ENCODE peak calls at places on chromosomes 2 and 18, in nine cellular contexts. P, Y, N, B, F, S, W, I and X are unnamed samples.

GRCh38 chr2:19796036-19796703 is 105.6 kb downstream of the TTC32 start:
- DNase-seq in P (no peak), Y (no peak), N (no peak), B (peak), F (no peak), S (no peak), W (no peak), I (no peak), X (no peak)

GRCh38 chr18:49241852-49242251 is 218.6 kb downstream of the DYM start:
- DNase-seq in P (no peak), Y (no peak), N (no peak), B (peak), F (no peak), S (no peak), W (no peak), I (no peak), X (peak)

GRCh38 chr2:72204782-72205545 is 57.3 kb upstream of the CYP26B1 start:
- DNase-seq in P (no peak), Y (no peak), N (no peak), B (no peak), F (no peak), S (no peak), W (no peak), I (no peak), X (no peak)

GRCh38 chr2:38765149-38765548 is 12.9 kb upstream of the GEMIN6 start:
- DNase-seq in P (no peak), Y (no peak), N (no peak), B (no peak), F (no peak), S (no peak), W (no peak), I (no peak), X (no peak)

GRCh38 chr2:206011795-206012194 is 74.2 kb downstream of the INO80D start:
- DNase-seq in P (no peak), Y (no peak), N (no peak), B (no peak), F (no peak), S (no peak), W (no peak), I (no peak), X (no peak)

GRCh38 chr2:180722551-180723239 is 257.7 kb upstream of the UBE2E3 start:
- DNase-seq in P (no peak), Y (peak), N (no peak), B (no peak), F (no peak), S (no peak), W (no peak), I (peak), X (no peak)

GRCh38 chr2:15073639-15074038 is 441.1 kb downstream of the LRATD1 start:
- DNase-seq in P (no peak), Y (no peak), N (no peak), B (no peak), F (no peak), S (no peak), W (no peak), I (no peak), X (no peak)

GRCh38 chr2:222656544-222657446 is 903 bp upstream of the FARSB start:
- DNase-seq in P (no peak), Y (no peak), N (no peak), B (no peak), F (no peak), S (no peak), W (no peak), I (no peak), X (peak)

GRCh38 chr2:72638600-72639211 is 187.1 kb downstream of the EXOC6B start:
- DNase-seq in P (no peak), Y (no peak), N (no peak), B (no peak), F (no peak), S (no peak), W (no peak), I (no peak), X (no peak)

GRCh38 chr2:38013158-38013752 is 62.7 kb downstream of the CYP1B1 start:
- DNase-seq in P (no peak), Y (no peak), N (no peak), B (no peak), F (no peak), S (no peak), W (no peak), I (no peak), X (no peak)

GRCh38 chr2:3605013-3605961 is 10.4 kb downstream of the COLEC11 start:
- DNase-seq in P (no peak), Y (no peak), N (no peak), B (no peak), F (peak), S (no peak), W (peak), I (no peak), X (peak)

GRCh38 chr2:85602476-85603234 is at the start of gene TMEM150A:
- DNase-seq in P (peak), Y (peak), N (peak), B (peak), F (peak), S (peak), W (peak), I (peak), X (peak)

GRCh38 chr2:64470921-64471320 is 17.0 kb downstream of the LGALSL start:
- DNase-seq in P (no peak), Y (no peak), N (no peak), B (no peak), F (no peak), S (no peak), W (no peak), I (no peak), X (no peak)

GRCh38 chr18:9943311-9943710 is 29.5 kb downstream of the VAPA start:
- DNase-seq in P (no peak), Y (no peak), N (no peak), B (no peak), F (no peak), S (no peak), W (no peak), I (no peak), X (no peak)

GRCh38 chr2:26347286-26347865 is 787 bp upstream of the ADGRF3 start:
- DNase-seq in P (no peak), Y (no peak), N (no peak), B (no peak), F (no peak), S (no peak), W (no peak), I (no peak), X (peak)

GRCh38 chr2:241218131-241219029 is 29.9 kb downstream of the ANO7 start:
- DNase-seq in P (peak), Y (no peak), N (peak), B (no peak), F (peak), S (peak), W (peak), I (no peak), X (peak)

GRCh38 chr2:172094319-172095145 is 8.2 kb downstream of the DLX2 start:
- DNase-seq in P (no peak), Y (no peak), N (no peak), B (no peak), F (no peak), S (no peak), W (no peak), I (no peak), X (no peak)

GRCh38 chr2:80737047-80737446 is 432.5 kb upstream of the LRRTM1 start:
- DNase-seq in P (no peak), Y (no peak), N (no peak), B (no peak), F (no peak), S (no peak), W (no peak), I (no peak), X (no peak)

GRCh38 chr2:198628596-198628995 is 824.2 kb downstream of the PLCL1 start:
- DNase-seq in P (no peak), Y (no peak), N (no peak), B (no peak), F (no peak), S (no peak), W (no peak), I (no peak), X (no peak)

GRCh38 chr2:45009303-45009927 is at the start of gene SIX2:
- DNase-seq in P (peak), Y (peak), N (peak), B (no peak), F (no peak), S (no peak), W (peak), I (peak), X (peak)
- TF ChIP-seq POLR2A in P (no peak), Y (peak), N (no peak), B (peak), F (no peak), S (no peak), W (no peak), I (no peak), X (no peak)

GRCh38 chr2:224835405-224835804 is 119.2 kb upstream of the CCDC195 start:
- DNase-seq in P (no peak), Y (no peak), N (no peak), B (no peak), F (no peak), S (no peak), W (no peak), I (no peak), X (no peak)

GRCh38 chr2:224837066-224837465 is 120.9 kb upstream of the CCDC195 start:
- DNase-seq in P (no peak), Y (no peak), N (no peak), B (no peak), F (no peak), S (no peak), W (no peak), I (no peak), X (no peak)

GRCh38 chr2:224836263-224836662 is 120.1 kb upstream of the CCDC195 start:
- DNase-seq in P (no peak), Y (no peak), N (no peak), B (no peak), F (no peak), S (no peak), W (no peak), I (no peak), X (no peak)

GRCh38 chr2:224838335-224838734 is 122.2 kb upstream of the CCDC195 start:
- DNase-seq in P (no peak), Y (no peak), N (no peak), B (no peak), F (no peak), S (no peak), W (no peak), I (no peak), X (no peak)

DNA sequence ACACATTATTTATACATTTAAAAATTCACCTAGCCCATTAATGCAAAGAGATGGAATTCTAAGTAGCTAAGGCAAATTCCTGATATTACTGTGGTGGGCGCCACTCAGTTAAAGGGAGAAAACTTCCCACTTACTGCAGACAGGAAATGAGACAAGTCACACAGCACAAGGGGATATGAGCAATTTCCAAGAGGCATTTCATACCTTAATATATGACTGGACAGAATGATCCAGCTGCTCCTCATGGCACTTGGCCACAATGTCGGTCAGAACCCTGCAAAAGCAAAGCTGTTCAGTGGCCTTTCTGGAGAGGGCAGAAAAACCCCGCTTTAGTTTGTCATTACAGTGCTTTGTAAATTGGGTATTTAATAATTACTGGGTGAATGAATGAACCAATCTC is 121.4 kb upstream of the CCDC195 start:
- DNase-seq in P (no peak), Y (no peak), N (no peak), B (peak), F (no peak), S (no peak), W (no peak), I (no peak), X (no peak)
- TF ChIP-seq POLR2A in P (no peak), Y (no peak), N (no peak), B (no peak), F (no peak), S (no peak), W (no peak), I (no peak), X (no peak)

DNA sequence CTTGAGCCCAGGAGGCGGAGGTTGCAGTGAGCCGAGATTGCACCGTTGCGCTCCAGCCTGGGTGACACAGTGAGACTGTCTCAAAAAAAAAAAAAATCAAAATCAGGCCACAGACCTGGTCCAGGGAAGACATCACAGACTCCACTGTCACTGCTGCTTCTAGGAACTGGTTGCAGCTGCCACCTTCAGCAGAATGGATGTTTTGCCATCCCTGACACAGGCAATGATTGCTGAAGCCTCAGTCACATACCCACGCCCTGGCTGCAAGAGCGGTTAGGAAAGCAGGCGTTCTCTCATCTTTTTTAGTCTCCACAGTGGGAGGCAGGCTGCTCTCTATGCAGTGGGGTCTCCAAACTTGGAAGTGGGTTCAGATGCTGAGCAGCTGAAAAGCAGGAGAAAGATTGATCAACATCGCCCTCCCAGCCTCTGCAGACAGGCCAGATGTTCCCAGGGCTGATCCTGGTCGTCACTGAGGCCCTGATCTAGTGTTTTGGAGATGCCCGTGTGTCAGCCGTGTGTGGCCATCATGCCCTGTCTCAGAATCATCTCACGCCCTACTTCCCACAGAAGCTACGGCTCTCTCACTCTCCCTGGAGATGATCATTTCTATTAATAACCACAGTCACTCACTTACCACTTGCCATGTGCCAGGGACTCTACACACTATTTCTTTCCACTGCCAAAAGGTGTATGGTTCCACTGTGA is 91.8 kb downstream of the PLB1 start:
- DNase-seq in P (no peak), Y (no peak), N (no peak), B (no peak), F (no peak), S (no peak), W (no peak), I (no peak), X (no peak)
- TF ChIP-seq POLR2A in P (no peak), Y (no peak), N (no peak), B (no peak), F (no peak), S (no peak), W (no peak), I (no peak), X (no peak)

DNA sequence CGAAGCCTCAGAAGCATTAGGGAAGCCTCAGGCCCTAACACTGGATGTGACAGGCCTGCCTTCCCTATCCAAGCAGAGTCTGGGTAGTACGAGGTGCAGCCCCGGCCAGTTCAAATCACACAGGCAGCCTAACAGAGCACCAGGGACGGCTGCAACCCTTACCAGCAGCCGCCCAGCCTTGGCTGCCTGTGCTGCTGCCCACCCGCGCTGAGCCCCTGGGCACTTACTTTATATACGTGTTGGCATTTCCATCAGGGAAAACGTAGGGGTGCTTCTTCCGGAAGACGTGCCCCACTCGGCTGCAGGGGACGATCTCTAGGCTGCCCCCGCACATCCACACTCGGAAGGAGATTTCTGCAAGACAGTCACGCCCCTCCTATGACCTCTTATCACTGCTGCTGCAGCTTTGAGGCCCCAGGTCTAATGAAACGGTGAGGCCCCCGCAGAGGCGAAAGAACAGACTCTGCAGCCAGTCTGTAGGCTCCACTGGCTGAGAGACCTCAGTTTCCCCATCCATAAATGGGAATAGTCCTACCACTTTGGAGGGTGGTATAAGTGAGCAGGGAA is 124.7 kb upstream of the CAPN13 start:
- DNase-seq in P (no peak), Y (no peak), N (no peak), B (no peak), F (peak), S (no peak), W (no peak), I (no peak), X (peak)
- TF ChIP-seq POLR2A in P (no peak), Y (no peak), N (no peak), B (no peak), F (no peak), S (no peak), W (no peak), I (no peak), X (no peak)

GRCh38 chr2:173354601-173355131 is at the start of gene CDCA7:
- DNase-seq in P (peak), Y (peak), N (peak), B (peak), F (peak), S (peak), W (no peak), I (no peak), X (peak)
- TF ChIP-seq POLR2A in P (peak), Y (no peak), N (no peak), B (peak), F (peak), S (peak), W (peak), I (no peak), X (no peak)

GRCh38 chr2:28134262-28134812 is 243.8 kb downstream of the BABAM2 start:
- DNase-seq in P (peak), Y (peak), N (peak), B (no peak), F (no peak), S (no peak), W (no peak), I (peak), X (no peak)
- TF ChIP-seq POLR2A in P (no peak), Y (peak), N (no peak), B (no peak), F (no peak), S (no peak), W (no peak), I (no peak), X (no peak)